ENCODE peak calls at places on chromosomes 13 and 19, in eight cellular contexts. One of them, this sample, is unnamed.

GRCh38 chr13:39040206-39040605 is 1.9 kb downstream of the NHLRC3 start:
- DNase-seq in thoracic aorta: no peak
- DNase-seq in aorta: no peak
- DNase-seq in RWPE1: no peak
- DNase-seq in transverse colon: no peak
- DNase-seq in pancreas: no peak
- DNase-seq in WERI-Rb-1: no peak
- DNase-seq in keratinocyte: no peak
- DNase-seq in this sample: no peak

GRCh38 chr13:66940113-66940512 is 290.0 kb downstream of the PCDH9 start:
- DNase-seq in thoracic aorta: no peak
- DNase-seq in aorta: no peak
- DNase-seq in RWPE1: peak
- DNase-seq in transverse colon: no peak
- DNase-seq in pancreas: no peak
- DNase-seq in WERI-Rb-1: no peak
- DNase-seq in keratinocyte: no peak
- DNase-seq in this sample: no peak

GRCh38 chr19:4506449-4507149 is 11.7 kb downstream of the PLIN4 start:
- DNase-seq in thoracic aorta: no peak
- DNase-seq in aorta: no peak
- DNase-seq in RWPE1: peak
- DNase-seq in transverse colon: no peak
- DNase-seq in pancreas: no peak
- DNase-seq in WERI-Rb-1: no peak
- DNase-seq in keratinocyte: no peak
- DNase-seq in this sample: no peak

GRCh38 chr13:83666126-83666525 is 216.1 kb downstream of the SLITRK1 start:
- DNase-seq in thoracic aorta: no peak
- DNase-seq in aorta: no peak
- DNase-seq in RWPE1: no peak
- DNase-seq in transverse colon: no peak
- DNase-seq in pancreas: no peak
- DNase-seq in WERI-Rb-1: no peak
- DNase-seq in keratinocyte: no peak
- DNase-seq in this sample: no peak

GRCh38 chr13:92719868-92720267 is 506.7 kb upstream of the GPC6 start:
- DNase-seq in thoracic aorta: no peak
- DNase-seq in aorta: no peak
- DNase-seq in RWPE1: no peak
- DNase-seq in transverse colon: no peak
- DNase-seq in pancreas: no peak
- DNase-seq in WERI-Rb-1: no peak
- DNase-seq in keratinocyte: no peak
- DNase-seq in this sample: no peak

GRCh38 chr19:50036905-50037304 is 11.1 kb downstream of the ZNF473 start:
- DNase-seq in thoracic aorta: no peak
- DNase-seq in aorta: no peak
- DNase-seq in RWPE1: peak
- DNase-seq in transverse colon: no peak
- DNase-seq in pancreas: no peak
- DNase-seq in WERI-Rb-1: no peak
- DNase-seq in keratinocyte: no peak
- DNase-seq in this sample: no peak

GRCh38 chr19:3919793-3920192 is 13.1 kb upstream of the NMRK2 start:
- DNase-seq in thoracic aorta: no peak
- DNase-seq in aorta: no peak
- DNase-seq in RWPE1: no peak
- DNase-seq in transverse colon: no peak
- DNase-seq in pancreas: no peak
- DNase-seq in WERI-Rb-1: no peak
- DNase-seq in keratinocyte: no peak
- DNase-seq in this sample: no peak

GRCh38 chr13:106533940-106534843 is 1.3 kb downstream of the EFNB2 start:
- DNase-seq in thoracic aorta: no peak
- DNase-seq in aorta: peak
- DNase-seq in RWPE1: no peak
- DNase-seq in transverse colon: peak
- DNase-seq in pancreas: peak
- DNase-seq in WERI-Rb-1: peak
- DNase-seq in keratinocyte: no peak
- DNase-seq in this sample: peak

GRCh38 chr19:28878862-28879566 is 333.9 kb downstream of the UQCRFS1 start:
- DNase-seq in thoracic aorta: peak
- DNase-seq in aorta: peak
- DNase-seq in RWPE1: peak
- DNase-seq in transverse colon: peak
- DNase-seq in pancreas: no peak
- DNase-seq in WERI-Rb-1: peak
- DNase-seq in keratinocyte: no peak
- DNase-seq in this sample: peak

GRCh38 chr13:78829821-78830220 is 170.9 kb upstream of the OBI1 start:
- DNase-seq in thoracic aorta: no peak
- DNase-seq in aorta: no peak
- DNase-seq in RWPE1: no peak
- DNase-seq in transverse colon: no peak
- DNase-seq in pancreas: no peak
- DNase-seq in WERI-Rb-1: no peak
- DNase-seq in keratinocyte: no peak
- DNase-seq in this sample: no peak

GRCh38 chr19:29969891-29970290 is 27.9 kb downstream of the URI1 start:
- DNase-seq in thoracic aorta: no peak
- DNase-seq in aorta: no peak
- DNase-seq in RWPE1: no peak
- DNase-seq in transverse colon: no peak
- DNase-seq in pancreas: no peak
- DNase-seq in WERI-Rb-1: no peak
- DNase-seq in keratinocyte: no peak
- DNase-seq in this sample: no peak

GRCh38 chr13:54185785-54186184 is 1157.2 kb downstream of the OLFM4 start:
- DNase-seq in thoracic aorta: no peak
- DNase-seq in aorta: no peak
- DNase-seq in RWPE1: peak
- DNase-seq in transverse colon: no peak
- DNase-seq in pancreas: no peak
- DNase-seq in WERI-Rb-1: peak
- DNase-seq in keratinocyte: no peak
- DNase-seq in this sample: no peak

GRCh38 chr13:44272692-44273091 is 100.9 kb upstream of the SERP2 start:
- DNase-seq in thoracic aorta: no peak
- DNase-seq in aorta: no peak
- DNase-seq in RWPE1: no peak
- DNase-seq in transverse colon: no peak
- DNase-seq in pancreas: no peak
- DNase-seq in WERI-Rb-1: no peak
- DNase-seq in keratinocyte: no peak
- DNase-seq in this sample: no peak

GRCh38 chr13:41916173-41916954 is 44.5 kb downstream of the VWA8 start:
- DNase-seq in thoracic aorta: no peak
- DNase-seq in aorta: no peak
- DNase-seq in RWPE1: peak
- DNase-seq in transverse colon: no peak
- DNase-seq in pancreas: no peak
- DNase-seq in WERI-Rb-1: no peak
- DNase-seq in keratinocyte: no peak
- DNase-seq in this sample: no peak

GRCh38 chr19:6761053-6761676 is 6.1 kb downstream of the SH2D3A start:
- DNase-seq in thoracic aorta: no peak
- DNase-seq in aorta: no peak
- DNase-seq in RWPE1: peak
- DNase-seq in transverse colon: no peak
- DNase-seq in pancreas: no peak
- DNase-seq in WERI-Rb-1: peak
- DNase-seq in keratinocyte: no peak
- DNase-seq in this sample: no peak

GRCh38 chr13:32019612-32020233 is 11.9 kb upstream of the FRY start:
- DNase-seq in thoracic aorta: no peak
- DNase-seq in aorta: no peak
- DNase-seq in RWPE1: peak
- DNase-seq in transverse colon: peak
- DNase-seq in pancreas: no peak
- DNase-seq in WERI-Rb-1: peak
- DNase-seq in keratinocyte: no peak
- DNase-seq in this sample: no peak

GRCh38 chr19:10719466-10719961 is 1.6 kb downstream of the DNM2 start:
- DNase-seq in thoracic aorta: no peak
- DNase-seq in aorta: no peak
- DNase-seq in RWPE1: no peak
- DNase-seq in transverse colon: peak
- DNase-seq in pancreas: no peak
- DNase-seq in WERI-Rb-1: no peak
- DNase-seq in keratinocyte: no peak
- DNase-seq in this sample: no peak
- H3K27ac ChIP-seq in thoracic aorta: peak
- H3K27ac ChIP-seq in aorta: no peak
- H3K27ac ChIP-seq in RWPE1: peak
- H3K27ac ChIP-seq in transverse colon: peak
- H3K27ac ChIP-seq in pancreas: no peak
- H3K27ac ChIP-seq in WERI-Rb-1: peak
- H3K27ac ChIP-seq in keratinocyte: no peak
- H3K27ac ChIP-seq in this sample: no peak

GRCh38 chr13:75792526-75793187 is 156.5 kb downstream of the LMO7 start:
- DNase-seq in thoracic aorta: no peak
- DNase-seq in aorta: no peak
- DNase-seq in RWPE1: no peak
- DNase-seq in transverse colon: peak
- DNase-seq in pancreas: no peak
- DNase-seq in WERI-Rb-1: no peak
- DNase-seq in keratinocyte: no peak
- DNase-seq in this sample: no peak
- H3K27ac ChIP-seq in thoracic aorta: no peak
- H3K27ac ChIP-seq in aorta: no peak
- H3K27ac ChIP-seq in RWPE1: no peak
- H3K27ac ChIP-seq in transverse colon: peak
- H3K27ac ChIP-seq in pancreas: no peak
- H3K27ac ChIP-seq in WERI-Rb-1: no peak
- H3K27ac ChIP-seq in keratinocyte: no peak
- H3K27ac ChIP-seq in this sample: no peak

DNA sequence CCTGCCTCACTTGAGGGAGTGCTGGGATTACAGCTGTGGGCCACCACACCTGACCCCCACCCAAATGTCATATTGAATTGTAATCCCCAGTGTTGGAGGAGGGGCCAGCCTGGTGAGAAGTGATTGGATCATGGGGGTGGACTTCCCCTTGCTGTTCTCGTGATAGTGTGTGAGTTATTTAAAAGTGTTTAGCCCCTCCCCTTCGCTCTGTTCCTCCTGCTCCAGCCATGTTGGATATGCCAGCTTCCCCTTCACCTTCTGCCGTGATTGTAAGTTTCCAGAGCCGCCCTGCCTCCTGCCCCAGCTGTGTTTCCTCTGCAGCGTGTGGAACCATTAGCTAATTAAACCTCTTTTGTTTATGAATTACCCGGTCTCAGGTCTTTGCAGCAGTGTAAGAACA is 13.7 kb downstream of the CHAMP1 start:
- DNase-seq in thoracic aorta: no peak
- DNase-seq in aorta: no peak
- DNase-seq in RWPE1: no peak
- DNase-seq in transverse colon: no peak
- DNase-seq in pancreas: no peak
- DNase-seq in WERI-Rb-1: peak
- DNase-seq in keratinocyte: no peak
- DNase-seq in this sample: no peak
- H3K27ac ChIP-seq in thoracic aorta: no peak
- H3K27ac ChIP-seq in aorta: no peak
- H3K27ac ChIP-seq in RWPE1: no peak
- H3K27ac ChIP-seq in transverse colon: no peak
- H3K27ac ChIP-seq in pancreas: no peak
- H3K27ac ChIP-seq in WERI-Rb-1: peak
- H3K27ac ChIP-seq in keratinocyte: no peak
- H3K27ac ChIP-seq in this sample: no peak

GRCh38 chr19:42176649-42176989 is 40.9 kb downstream of the DEDD2 start:
- DNase-seq in thoracic aorta: no peak
- DNase-seq in aorta: no peak
- DNase-seq in RWPE1: peak
- DNase-seq in transverse colon: no peak
- DNase-seq in pancreas: no peak
- DNase-seq in WERI-Rb-1: no peak
- DNase-seq in keratinocyte: no peak
- DNase-seq in this sample: no peak

GRCh38 chr19:42175335-42175734 is 42.1 kb downstream of the DEDD2 start:
- DNase-seq in thoracic aorta: no peak
- DNase-seq in aorta: no peak
- DNase-seq in RWPE1: no peak
- DNase-seq in transverse colon: no peak
- DNase-seq in pancreas: no peak
- DNase-seq in WERI-Rb-1: no peak
- DNase-seq in keratinocyte: no peak
- DNase-seq in this sample: no peak

GRCh38 chr19:42177686-42178019 is 39.8 kb downstream of the DEDD2 start:
- DNase-seq in thoracic aorta: no peak
- DNase-seq in aorta: no peak
- DNase-seq in RWPE1: no peak
- DNase-seq in transverse colon: no peak
- DNase-seq in pancreas: no peak
- DNase-seq in WERI-Rb-1: no peak
- DNase-seq in keratinocyte: no peak
- DNase-seq in this sample: no peak

GRCh38 chr19:42176990-42177685 is 40.3 kb downstream of the DEDD2 start:
- DNase-seq in thoracic aorta: no peak
- DNase-seq in aorta: peak
- DNase-seq in RWPE1: peak
- DNase-seq in transverse colon: peak
- DNase-seq in pancreas: peak
- DNase-seq in WERI-Rb-1: peak
- DNase-seq in keratinocyte: no peak
- DNase-seq in this sample: no peak

DNA sequence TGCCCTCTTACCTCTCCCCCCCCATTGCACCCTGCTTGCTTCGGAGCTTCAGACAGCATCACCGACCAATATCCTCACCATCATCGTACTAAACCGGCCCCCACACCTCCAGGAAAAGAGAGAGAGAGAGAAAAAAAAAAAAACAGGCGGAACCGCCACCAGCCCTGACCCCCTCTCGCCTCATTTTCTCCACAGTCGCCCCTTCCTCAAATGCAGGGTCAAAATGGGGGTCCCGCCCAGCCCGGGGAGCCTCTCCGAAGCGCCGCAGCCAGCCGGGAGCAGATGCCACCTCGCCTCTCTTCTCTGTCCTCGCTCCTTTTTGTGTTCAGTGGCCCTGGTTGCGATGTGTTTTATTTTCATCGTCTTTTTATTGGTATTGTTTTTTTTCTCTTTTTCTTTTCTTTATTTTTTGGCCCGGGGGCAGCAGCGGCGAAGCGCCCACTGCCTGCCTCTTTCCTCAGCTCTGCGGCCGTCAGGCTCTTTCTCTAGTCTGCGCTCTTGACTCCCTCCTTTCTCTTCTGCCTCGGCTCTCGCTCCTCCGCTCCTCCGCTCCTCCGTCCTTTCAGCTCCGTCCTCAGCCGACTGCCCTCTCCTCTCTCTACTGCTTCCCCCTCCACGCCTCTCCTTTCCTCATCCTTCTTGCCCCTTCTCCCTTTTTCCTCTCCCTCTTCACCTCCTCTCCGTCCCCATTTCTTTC is 41.4 kb downstream of the DEDD2 start:
- DNase-seq in thoracic aorta: no peak
- DNase-seq in aorta: no peak
- DNase-seq in RWPE1: no peak
- DNase-seq in transverse colon: no peak
- DNase-seq in pancreas: no peak
- DNase-seq in WERI-Rb-1: peak
- DNase-seq in keratinocyte: no peak
- DNase-seq in this sample: no peak
- H3K27ac ChIP-seq in thoracic aorta: no peak
- H3K27ac ChIP-seq in aorta: no peak
- H3K27ac ChIP-seq in RWPE1: no peak
- H3K27ac ChIP-seq in transverse colon: peak
- H3K27ac ChIP-seq in pancreas: no peak
- H3K27ac ChIP-seq in WERI-Rb-1: peak
- H3K27ac ChIP-seq in keratinocyte: no peak
- H3K27ac ChIP-seq in this sample: no peak

GRCh38 chr13:50991624-50992610 is 82.3 kb downstream of the RNASEH2B start:
- DNase-seq in thoracic aorta: no peak
- DNase-seq in aorta: no peak
- DNase-seq in RWPE1: no peak
- DNase-seq in transverse colon: no peak
- DNase-seq in pancreas: no peak
- DNase-seq in WERI-Rb-1: no peak
- DNase-seq in keratinocyte: no peak
- DNase-seq in this sample: no peak
- H3K27ac ChIP-seq in thoracic aorta: no peak
- H3K27ac ChIP-seq in aorta: no peak
- H3K27ac ChIP-seq in RWPE1: no peak
- H3K27ac ChIP-seq in transverse colon: peak
- H3K27ac ChIP-seq in pancreas: no peak
- H3K27ac ChIP-seq in WERI-Rb-1: no peak
- H3K27ac ChIP-seq in keratinocyte: no peak
- H3K27ac ChIP-seq in this sample: peak